ENCODE peak calls at places on chromosomes 5 and 9, in nine cellular contexts. O is fibroblast of the aortic adventitia, W is HFF-Myc, N is foreskin fibroblast, Q is AG10803, P is NB4, B is tibial artery, A is A549, I is left lung. S is an unnamed sample.

GRCh38 chr5:81397169-81397568 is 3.2 kb upstream of the ACOT12 start:
- DNase-seq in O (peak), W (peak), N (peak), Q (peak), P (no peak), B (no peak), A (no peak), I (no peak), S (peak)

GRCh38 chr5:36382890-36383289 is 81.2 kb upstream of the RANBP3L start:
- DNase-seq in O (no peak), W (no peak), N (no peak), Q (no peak), P (no peak), B (no peak), A (no peak), I (no peak), S (no peak)

GRCh38 chr5:10140195-10140973 is 109.3 kb downstream of the ATPSCKMT start:
- DNase-seq in O (peak), W (no peak), N (peak), Q (peak), P (peak), B (no peak), A (peak), I (no peak), S (peak)

GRCh38 chr9:16673171-16673570 is 197.3 kb downstream of the BNC2 start:
- DNase-seq in O (no peak), W (no peak), N (no peak), Q (peak), P (no peak), B (no peak), A (no peak), I (no peak), S (peak)

GRCh38 chr9:16039103-16039987 is 486.5 kb downstream of the CCDC171 start:
- DNase-seq in O (peak), W (no peak), N (no peak), Q (no peak), P (peak), B (no peak), A (no peak), I (no peak), S (peak)

GRCh38 chr5:138459311-138459710 is 6.0 kb upstream of the EGR1 start:
- DNase-seq in O (no peak), W (no peak), N (no peak), Q (no peak), P (peak), B (no peak), A (no peak), I (peak), S (no peak)

GRCh38 chr5:65863747-65864146 is 62.6 kb upstream of the ERBIN start:
- DNase-seq in O (no peak), W (no peak), N (no peak), Q (no peak), P (no peak), B (no peak), A (no peak), I (no peak), S (no peak)

GRCh38 chr9:92963831-92964606 is 16.7 kb downstream of the FGD3 start:
- DNase-seq in O (no peak), W (no peak), N (no peak), Q (no peak), P (peak), B (no peak), A (no peak), I (peak), S (no peak)

GRCh38 chr5:112681481-112681908 is 56.2 kb upstream of the APC start:
- DNase-seq in O (peak), W (no peak), N (no peak), Q (peak), P (no peak), B (no peak), A (no peak), I (no peak), S (no peak)

GRCh38 chr9:81372628-81373191 is 316.6 kb downstream of the TLE1 start:
- DNase-seq in O (peak), W (no peak), N (no peak), Q (no peak), P (no peak), B (peak), A (no peak), I (no peak), S (no peak)

GRCh38 chr9:75636427-75637045 is 253.9 kb upstream of the PCSK5 start:
- DNase-seq in O (no peak), W (no peak), N (no peak), Q (no peak), P (no peak), B (no peak), A (no peak), I (no peak), S (no peak)

GRCh38 chr9:122085260-122085659 is 7.8 kb downstream of the TTLL11 start:
- DNase-seq in O (no peak), W (no peak), N (no peak), Q (no peak), P (no peak), B (no peak), A (no peak), I (no peak), S (no peak)

GRCh38 chr9:138038244-138038671 is 160.7 kb downstream of the CACNA1B start:
- DNase-seq in O (no peak), W (no peak), N (no peak), Q (no peak), P (no peak), B (no peak), A (no peak), I (no peak), S (no peak)

GRCh38 chr5:158463188-158463587 is 604.2 kb upstream of the CLINT1 start:
- DNase-seq in O (no peak), W (no peak), N (peak), Q (peak), P (no peak), B (no peak), A (no peak), I (no peak), S (no peak)

GRCh38 chr9:36319806-36320205 is 61.6 kb upstream of the GNE start:
- DNase-seq in O (no peak), W (no peak), N (peak), Q (peak), P (no peak), B (no peak), A (peak), I (peak), S (no peak)

DNA sequence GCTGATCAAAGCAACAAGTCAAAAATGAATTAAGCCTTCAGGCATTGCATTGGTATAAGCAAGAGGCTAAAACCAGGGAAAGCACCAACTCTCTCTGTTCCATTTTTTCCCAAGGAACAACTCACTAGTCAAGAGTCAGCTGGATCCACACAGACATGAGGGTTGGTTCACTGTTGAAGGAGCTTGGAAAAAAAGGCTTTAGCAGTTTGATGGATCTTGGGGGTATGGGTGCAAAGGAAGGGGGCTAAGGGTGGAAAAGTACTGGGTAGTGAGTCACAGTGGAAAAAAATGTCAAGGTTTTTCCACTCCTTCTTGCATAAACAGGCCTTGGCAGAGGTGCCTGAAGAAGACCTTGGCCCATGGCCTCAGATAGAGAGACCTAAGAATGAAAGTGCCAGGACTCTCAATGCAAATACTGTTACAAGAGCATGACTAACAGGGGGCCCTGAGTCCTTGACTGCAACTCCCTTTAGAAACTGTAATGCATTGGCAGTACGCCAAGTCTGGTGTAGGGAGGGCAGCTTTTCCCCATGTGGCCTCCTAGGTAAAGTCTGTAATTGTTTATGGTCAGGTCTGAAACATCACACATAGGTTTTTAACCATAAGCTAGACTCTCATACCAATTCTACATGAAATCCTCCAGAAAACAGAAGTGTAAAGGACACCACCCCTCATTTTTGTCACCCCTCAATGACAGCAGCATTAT is 23.7 kb downstream of the ACTL7A start:
- DNase-seq in O (peak), W (peak), N (peak), Q (peak), P (peak), B (no peak), A (peak), I (no peak), S (peak)
- H3K4me3 ChIP-seq in O (no peak), W (no peak), N (no peak), Q (no peak), P (no peak), B (no peak), A (no peak), I (no peak), S (no peak)

GRCh38 chr9:33136721-33137120 is 30.4 kb downstream of the B4GALT1 start:
- DNase-seq in O (no peak), W (no peak), N (no peak), Q (no peak), P (no peak), B (peak), A (no peak), I (peak), S (no peak)
- TF ChIP-seq CTCF in O (no peak), W (no peak), N (no peak), Q (no peak), P (no peak), B (no peak), A (no peak), I (no peak), S (no peak)

DNA sequence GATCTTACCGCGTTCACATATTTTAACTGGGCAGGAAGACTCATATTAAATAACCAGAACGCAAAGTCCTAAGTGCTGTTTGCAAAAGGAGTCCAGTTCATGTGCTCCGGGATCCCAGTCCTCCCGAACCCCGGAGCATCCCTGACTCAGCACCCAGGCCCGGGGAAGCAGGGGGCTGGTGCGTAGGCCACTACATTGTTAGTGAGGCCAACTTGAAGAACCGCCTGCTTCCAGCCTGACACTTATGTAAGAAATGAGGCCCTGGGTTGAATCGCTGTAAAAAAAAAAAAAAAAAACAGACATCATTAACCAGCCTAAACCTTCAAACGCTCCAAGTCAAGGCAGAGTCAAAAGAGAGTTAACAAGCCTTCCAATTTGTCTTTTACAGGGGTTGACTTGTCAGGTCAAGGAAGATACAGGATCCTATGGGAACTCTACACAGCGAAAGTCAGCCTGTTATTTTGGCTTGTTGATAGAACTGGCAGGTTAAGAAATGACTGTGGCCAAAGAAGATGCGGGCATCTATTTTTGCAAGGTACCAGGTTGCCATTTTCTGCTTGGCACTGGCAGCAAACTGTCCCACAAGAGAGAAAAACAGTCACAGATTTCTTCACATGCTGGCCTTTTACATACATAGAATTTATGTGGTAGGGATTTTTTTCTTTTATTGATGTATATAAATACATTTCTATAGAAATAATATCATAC is 93.3 kb downstream of the ACTL7B start:
- DNase-seq in O (no peak), W (no peak), N (peak), Q (no peak), P (no peak), B (no peak), A (no peak), I (no peak), S (no peak)
- H3K4me3 ChIP-seq in O (no peak), W (no peak), N (no peak), Q (no peak), P (no peak), B (no peak), A (no peak), I (no peak), S (no peak)

GRCh38 chr9:128724744-128725211 is 851 bp upstream of the ZDHHC12 start:
- DNase-seq in O (peak), W (peak), N (peak), Q (peak), P (peak), B (peak), A (peak), I (peak), S (peak)

GRCh38 chr9:128723352-128723865 is 518 bp downstream of the ZDHHC12 start:
- DNase-seq in O (no peak), W (no peak), N (no peak), Q (no peak), P (no peak), B (no peak), A (no peak), I (no peak), S (no peak)

GRCh38 chr9:128721487-128722010 is 2.4 kb downstream of the ZDHHC12 start:
- DNase-seq in O (no peak), W (no peak), N (no peak), Q (no peak), P (no peak), B (no peak), A (no peak), I (no peak), S (no peak)

GRCh38 chr9:128722380-128723351 is 1.3 kb downstream of the ZDHHC12 start:
- DNase-seq in O (no peak), W (no peak), N (no peak), Q (no peak), P (no peak), B (no peak), A (no peak), I (no peak), S (no peak)

GRCh38 chr9:128723866-128724743 is at the start of gene ZDHHC12:
- DNase-seq in O (peak), W (peak), N (peak), Q (peak), P (peak), B (peak), A (peak), I (peak), S (peak)
- TF ChIP-seq CTCF in O (no peak), W (no peak), N (no peak), Q (no peak), P (no peak), B (peak), A (peak), I (no peak), S (no peak)

DNA sequence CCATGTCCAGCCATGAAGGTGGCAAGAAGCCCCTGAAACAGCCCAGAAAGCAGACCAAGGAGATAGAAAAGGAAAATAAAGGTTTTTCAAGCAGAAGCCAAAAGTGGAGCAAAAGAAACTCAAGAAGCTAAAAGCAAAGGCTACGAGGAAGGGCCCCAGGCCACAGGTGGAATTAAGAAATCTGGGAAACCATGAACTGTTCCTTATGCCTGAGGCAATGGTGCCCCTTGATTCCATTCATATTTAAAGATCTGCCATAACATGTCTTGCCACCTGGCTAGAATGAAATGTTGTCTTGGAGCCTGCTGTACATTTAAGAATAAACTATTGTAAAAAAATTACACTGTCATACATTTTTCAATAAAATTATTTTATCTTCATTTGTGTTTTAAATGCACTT is 59.5 kb upstream of the TARS1 start:
- DNase-seq in O (no peak), W (no peak), N (no peak), Q (no peak), P (no peak), B (no peak), A (no peak), I (no peak), S (no peak)
- H3K4me3 ChIP-seq in O (no peak), W (no peak), N (no peak), Q (no peak), P (no peak), B (no peak), A (no peak), I (no peak), S (no peak)

DNA sequence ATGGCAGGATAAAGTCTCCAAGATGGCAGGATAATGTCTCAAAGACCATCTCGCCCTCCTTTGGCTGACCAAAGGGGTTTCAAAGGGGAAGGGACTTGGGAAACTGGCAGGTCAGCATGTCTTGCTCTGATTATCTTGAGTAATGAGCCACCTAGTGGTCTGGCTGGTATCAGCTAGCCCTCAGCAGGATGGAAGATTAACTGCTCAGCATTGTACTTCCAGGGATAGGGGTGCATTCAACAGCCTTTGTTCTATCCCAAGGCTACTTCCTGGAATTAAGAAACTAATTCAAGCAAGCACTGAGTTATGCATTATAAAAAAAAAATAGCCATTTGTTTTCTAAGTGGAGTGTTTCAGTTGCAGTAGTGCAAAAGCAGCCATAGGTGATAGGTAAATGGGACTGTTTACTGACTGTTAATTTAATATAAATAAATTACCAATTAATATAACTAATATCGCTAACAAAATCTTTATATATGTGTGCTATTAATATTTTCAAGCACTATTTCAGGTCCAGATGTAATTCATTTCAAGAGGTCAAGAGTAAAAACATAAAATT is 555.5 kb downstream of the CDH9 start:
- DNase-seq in O (no peak), W (no peak), N (peak), Q (peak), P (peak), B (peak), A (peak), I (no peak), S (peak)
- TF ChIP-seq CTCF in O (no peak), W (peak), N (peak), Q (peak), P (peak), B (no peak), A (peak), I (peak), S (peak)